ENCODE peak calls at places on chromosomes 1 and 21, in ten cellular contexts. T is neural crest cell; N is RWPE1; P is ascending aorta; E is nephron progenitor cell; I is stimulated activated CD4-positive, alpha-beta T cell treated with anti-CD3 and anti-CD28 coated beads, Interleukin-2, amount 100 ng/mL, for 48 hours; H is activated naive CD4-positive, alpha-beta T cell treated with anti-CD3 and anti-CD28 coated beads, Interleukin-2, amount 10 ng/mL, durations not matched to agents 7 days and 5 days; Y is NCI-H2171 treated with DMSO at 0.1 percent for 48 hours; L is CD8-positive, alpha-beta memory T cell; K is EL. M is an unnamed sample.

GRCh38 chr1:151056149-151056548 is 3.3 kb downstream of the CDC42SE1 start:
- DNase-seq in N (no peak), H (peak; percentile 54), K (no peak), L (peak; percentile 12), T (no peak), Y (no peak), P (no peak), I (no peak), E (no peak), M (no peak)

GRCh38 chr1:63450416-63450815 is 72.6 kb downstream of the ITGB3BP start:
- DNase-seq in L (no peak), I (no peak), K (no peak), P (no peak), H (no peak), N (no peak), E (no peak), Y (no peak), T (no peak), M (no peak)

GRCh38 chr1:51417496-51418383 is 87.4 kb upstream of the TTC39A start:
- DNase-seq in T (no peak), K (peak; percentile 63), H (no peak), N (no peak), E (no peak), P (no peak), Y (peak; percentile 46), L (no peak), I (no peak), M (peak; percentile 70)

GRCh38 chr1:63662056-63662836 is 69.0 kb downstream of the PGM1 start:
- DNase-seq in K (peak; percentile 89), I (no peak), P (no peak), Y (peak; percentile 28), T (no peak), E (no peak), H (no peak), N (peak; percentile 90), L (no peak), M (peak; percentile 87)

GRCh38 chr1:33244143-33244808 is 12.0 kb upstream of the ZNF362 start:
- DNase-seq in L (no peak), K (peak; percentile 87), E (no peak), P (no peak), T (no peak), N (peak; percentile 58), H (no peak), I (no peak), Y (no peak), M (no peak)

GRCh38 chr1:186518822-186519381 is 58.0 kb upstream of the PDC start:
- DNase-seq in T (no peak), Y (no peak), L (no peak), H (no peak), K (no peak), P (no peak), I (no peak), N (no peak), E (no peak), M (no peak)

GRCh38 chr1:55580845-55581332 is 365.7 kb upstream of the USP24 start:
- DNase-seq in P (no peak), L (no peak), K (peak; percentile 88), N (peak; percentile 62), I (no peak), Y (no peak), H (no peak), T (no peak), E (no peak), M (peak; percentile 94)

GRCh38 chr21:41375875-41376274 is 14.0 kb downstream of the MX2 start:
- DNase-seq in Y (no peak), L (no peak), K (no peak), I (no peak), E (no peak), H (no peak), P (no peak), N (no peak), T (no peak), M (no peak)

GRCh38 chr1:22763479-22764200 is 53.0 kb downstream of the EPHB2 start:
- DNase-seq in H (no peak), P (no peak), K (peak; percentile 29), L (no peak), T (no peak), N (no peak), I (no peak), E (no peak), Y (no peak), M (peak; percentile 23)